ENCODE peak calls at places on chromosomes 3 and 15, in eight cellular contexts. R, E, U, B, P, C, L and S are unnamed samples.

GRCh38 chr3:128784228-128784627 is 58.2 kb downstream of the RAB7A start:
- DNase-seq in R (no peak), E (peak), U (peak), B (no peak), P (no peak), C (no peak), L (peak), S (peak)

GRCh38 chr3:147672035-147672434 is 262.9 kb downstream of the ZIC1 start:
- DNase-seq in R (no peak), E (no peak), U (no peak), B (no peak), P (no peak), C (no peak), L (no peak), S (no peak)

GRCh38 chr15:98746756-98747155 is 98.4 kb downstream of the IGF1R start:
- DNase-seq in R (no peak), E (no peak), U (no peak), B (no peak), P (no peak), C (no peak), L (no peak), S (no peak)

GRCh38 chr3:178107804-178108203 is 428.4 kb upstream of the KCNMB2 start:
- DNase-seq in R (no peak), E (no peak), U (no peak), B (no peak), P (no peak), C (no peak), L (no peak), S (no peak)

GRCh38 chr3:143010024-143010423 is 8.7 kb downstream of the U2SURP start:
- DNase-seq in R (no peak), E (no peak), U (no peak), B (no peak), P (no peak), C (no peak), L (no peak), S (no peak)

GRCh38 chr15:26628879-26629529 is 143.9 kb downstream of the GABRB3 start:
- DNase-seq in R (peak), E (peak), U (peak), B (no peak), P (peak), C (no peak), L (peak), S (peak)

GRCh38 chr3:13532085-13532484 is 16.8 kb upstream of the FBLN2 start:
- DNase-seq in R (peak), E (no peak), U (no peak), B (no peak), P (no peak), C (no peak), L (no peak), S (no peak)

GRCh38 chr3:127103116-127103515 is 89.8 kb upstream of the PRR23E start:
- DNase-seq in R (no peak), E (no peak), U (no peak), B (no peak), P (no peak), C (no peak), L (no peak), S (no peak)

GRCh38 chr15:27601239-27601942 is 497.7 kb downstream of the OCA2 start:
- DNase-seq in R (peak), E (peak), U (no peak), B (no peak), P (no peak), C (no peak), L (peak), S (no peak)

GRCh38 chr3:192847918-192848317 is 69.7 kb downstream of the MB21D2 start:
- DNase-seq in R (peak), E (no peak), U (no peak), B (no peak), P (no peak), C (no peak), L (no peak), S (no peak)

GRCh38 chr3:23608650-23609049 is 197.1 kb upstream of the UBE2E1 start:
- DNase-seq in R (no peak), E (no peak), U (no peak), B (no peak), P (no peak), C (no peak), L (no peak), S (no peak)

GRCh38 chr3:172102883-172103310 is 63.5 kb downstream of the FNDC3B start:
- DNase-seq in R (no peak), E (no peak), U (no peak), B (peak), P (no peak), C (no peak), L (no peak), S (no peak)
- H3K27ac ChIP-seq in R (no peak), E (peak), U (peak), B (peak), P (peak), C (no peak), L (peak), S (peak)

GRCh38 chr3:124316034-124316287 is 324.0 kb upstream of the ROPN1 start:
- DNase-seq in R (no peak), E (no peak), U (no peak), B (no peak), P (no peak), C (no peak), L (no peak), S (no peak)
- H3K27ac ChIP-seq in R (no peak), E (no peak), U (no peak), B (no peak), P (no peak), C (no peak), L (no peak), S (no peak)

DNA sequence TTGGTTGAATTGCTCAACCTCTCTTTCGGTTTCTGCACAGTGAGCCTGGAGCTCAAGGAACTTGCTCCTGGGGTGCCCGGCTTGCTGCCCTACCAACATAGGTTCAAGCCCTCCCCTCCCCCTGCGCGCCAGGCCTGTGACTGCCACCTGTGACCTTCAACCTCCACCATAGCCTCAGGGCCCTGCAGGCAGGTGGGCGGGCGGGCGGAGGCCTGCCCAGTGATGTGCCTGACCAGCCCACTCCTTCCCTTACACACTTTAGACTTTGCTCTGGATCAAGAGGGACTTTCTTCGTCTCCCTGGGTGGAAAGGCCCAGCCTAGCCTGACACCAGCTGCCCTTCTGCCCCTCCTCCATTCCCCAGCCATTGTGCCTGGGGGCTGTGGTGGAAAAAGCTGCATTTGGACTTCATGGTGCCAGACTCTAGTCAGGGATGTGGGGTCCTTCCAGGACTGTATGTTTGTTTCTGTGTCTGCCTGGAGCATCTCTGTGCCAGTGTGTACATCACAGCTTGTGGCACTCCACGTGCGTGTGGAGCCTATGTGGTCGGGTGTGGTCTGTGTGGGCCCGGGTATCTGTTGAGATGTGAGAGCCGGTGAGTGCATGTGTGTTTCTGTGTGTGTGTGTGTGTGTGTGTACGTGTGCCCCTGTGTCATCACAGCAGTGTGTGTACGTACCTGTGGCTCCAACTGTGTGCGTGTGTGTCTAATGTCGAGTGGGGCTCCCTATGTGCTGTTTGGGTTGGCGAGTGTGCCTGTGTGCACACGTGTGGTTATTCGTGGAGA is 9.5 kb downstream of the PRKCD start:
- DNase-seq in R (no peak), E (no peak), U (peak), B (no peak), P (no peak), C (no peak), L (peak), S (no peak)
- H3K27ac ChIP-seq in R (no peak), E (no peak), U (peak), B (peak), P (no peak), C (no peak), L (peak), S (no peak)

DNA sequence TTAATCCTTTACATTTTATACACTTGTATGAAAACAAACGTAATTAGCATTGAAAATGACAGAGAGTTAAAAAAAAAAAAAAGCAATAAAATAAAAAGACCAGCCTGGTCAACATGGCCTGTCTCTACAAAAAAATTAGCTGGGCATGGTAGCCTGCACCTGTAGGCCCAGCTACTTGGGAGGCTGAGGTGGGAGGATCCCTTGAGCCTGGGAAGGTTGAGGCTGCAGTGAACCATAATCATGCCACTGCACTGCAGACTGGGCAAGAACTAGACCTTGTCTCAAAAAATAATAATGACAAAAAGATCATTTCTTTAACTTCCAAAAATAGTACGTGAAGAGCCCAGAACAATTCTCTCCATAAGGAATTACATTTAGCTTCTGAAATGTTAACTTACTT is 1.9 kb downstream of the SSR3 start:
- DNase-seq in R (no peak), E (no peak), U (no peak), B (no peak), P (no peak), C (no peak), L (no peak), S (no peak)
- H3K27ac ChIP-seq in R (peak), E (no peak), U (no peak), B (no peak), P (no peak), C (no peak), L (no peak), S (no peak)

DNA sequence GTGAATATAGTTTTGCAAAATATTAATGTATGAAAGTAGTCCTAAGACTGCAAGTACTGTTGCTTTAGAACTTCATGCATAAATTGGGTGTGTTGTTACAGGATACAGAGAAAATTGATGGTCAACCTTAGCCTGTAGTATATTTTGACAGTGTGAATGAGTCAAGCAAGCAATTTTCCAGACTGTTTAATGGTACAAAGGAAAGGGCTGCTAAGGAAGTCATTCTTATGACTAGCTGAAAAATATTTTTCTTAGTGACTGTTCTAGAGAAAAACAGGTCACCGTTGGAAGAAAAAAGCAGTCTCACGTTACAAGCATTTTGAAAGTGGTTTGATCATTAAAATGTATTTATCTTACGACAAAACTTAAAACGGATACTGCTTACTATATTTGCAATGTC is 49.2 kb downstream of the MBNL1 start:
- DNase-seq in R (peak), E (no peak), U (no peak), B (no peak), P (no peak), C (no peak), L (no peak), S (no peak)
- H3K27ac ChIP-seq in R (no peak), E (no peak), U (peak), B (no peak), P (no peak), C (peak), L (no peak), S (peak)